ENCODE peak calls at places on chromosomes 1 and 21, in ten cellular contexts. C is left ventricle myocardium inferior, O is lung, U is right lobe of liver, I is thyroid gland, Y is GM23248, W is sigmoid colon, X is psoas muscle, G is trophoblast cell, T is body of pancreas. P is an unnamed sample.

GRCh38 chr1:200971955-200972711 is 51.4 kb downstream of the KIF21B start:
- DNase-seq in C (peak; percentile 56), O (peak; percentile 66), U (no peak), I (peak; percentile 51), Y (peak; percentile 59), W (peak; percentile 81), X (peak; percentile 77), G (peak; percentile 68), T (peak; percentile 67), P (peak; percentile 57)

GRCh38 chr1:53378932-53379661 is 51.2 kb upstream of the LRP8 start:
- DNase-seq in C (no peak), O (no peak), U (no peak), I (no peak), Y (no peak), W (peak; percentile 24), X (peak; percentile 14), G (no peak), T (no peak), P (no peak)

GRCh38 chr1:226656601-226657277 is 82.3 kb downstream of the ITPKB start:
- DNase-seq in C (peak; percentile 13), O (no peak), U (no peak), I (peak; percentile 43), Y (peak; percentile 93), W (no peak), X (peak; percentile 62), G (peak; percentile 21), T (peak; percentile 91), P (peak; percentile 89)

GRCh38 chr1:231695439-231696255 is 69.1 kb downstream of the DISC1 start:
- DNase-seq in C (peak; percentile 22), O (no peak), U (no peak), I (no peak), Y (no peak), W (no peak), X (no peak), G (no peak), T (no peak), P (no peak)

GRCh38 chr1:172390620-172391491 is 29.6 kb upstream of the C1orf105 start:
- DNase-seq in C (no peak), O (no peak), U (no peak), I (peak; percentile 88), Y (peak; percentile 81), W (peak; percentile 62), X (peak; percentile 39), G (no peak), T (no peak), P (no peak)

GRCh38 chr1:27133158-27133557 is 21.8 kb downstream of the SLC9A1 start:
- DNase-seq in C (no peak), O (no peak), U (no peak), I (no peak), Y (no peak), W (no peak), X (no peak), G (no peak), T (no peak), P (no peak)

GRCh38 chr1:5747428-5748285 is 244.6 kb downstream of the NPHP4 start:
- DNase-seq in C (no peak), O (no peak), U (no peak), I (no peak), Y (no peak), W (peak; percentile 14), X (peak; percentile 34), G (no peak), T (no peak), P (no peak)

GRCh38 chr1:66356605-66357004 is 177.3 kb upstream of the SGIP1 start:
- DNase-seq in C (no peak), O (no peak), U (no peak), I (no peak), Y (no peak), W (no peak), X (no peak), G (no peak), T (no peak), P (no peak)

GRCh38 chr21:28445081-28445830 is 547.4 kb downstream of the LTN1 start:
- DNase-seq in C (no peak), O (no peak), U (no peak), I (no peak), Y (peak; percentile 87), W (no peak), X (no peak), G (peak; percentile 21), T (no peak), P (no peak)

GRCh38 chr1:81590171-81590570 is 210.6 kb upstream of the ADGRL2 start:
- DNase-seq in C (no peak), O (no peak), U (no peak), I (no peak), Y (peak; percentile 37), W (no peak), X (no peak), G (no peak), T (no peak), P (no peak)

GRCh38 chr1:208160259-208160819 is 83.8 kb downstream of the PLXNA2 start:
- DNase-seq in C (no peak), O (no peak), U (no peak), I (no peak), Y (no peak), W (peak; percentile 72), X (peak; percentile 91), G (no peak), T (no peak), P (no peak)

GRCh38 chr1:234435620-234436019 is 43.4 kb downstream of the TARBP1 start:
- DNase-seq in C (no peak), O (no peak), U (no peak), I (no peak), Y (no peak), W (no peak), X (no peak), G (peak; percentile 49), T (peak; percentile 4), P (no peak)

GRCh38 chr1:119743776-119744597 is 24.7 kb downstream of the HMGCS2 start:
- DNase-seq in C (peak; percentile 61), O (peak; percentile 54), U (peak; percentile 77), I (peak; percentile 67), Y (peak; percentile 84), W (peak; percentile 81), X (peak; percentile 67), G (peak; percentile 85), T (peak; percentile 69), P (peak; percentile 85)

GRCh38 chr21:42524341-42525227 is 10.9 kb downstream of the SLC37A1 start:
- DNase-seq in C (peak; percentile 61), O (peak; percentile 81), U (no peak), I (peak; percentile 91), Y (peak; percentile 39), W (peak; percentile 89), X (peak; percentile 86), G (peak; percentile 53), T (peak; percentile 65), P (peak; percentile 61)

GRCh38 chr1:91885331-91885715 is 628 bp downstream of the TGFBR3 start:
- DNase-seq in C (peak; percentile 29), O (peak; percentile 29), U (peak; percentile 65), I (no peak), Y (peak; percentile 69), W (peak; percentile 73), X (peak; percentile 68), G (peak; percentile 54), T (peak; percentile 23), P (peak; percentile 25)

GRCh38 chr1:61640531-61641125 is 84.3 kb downstream of the TM2D1 start:
- DNase-seq in C (peak; percentile 23), O (no peak), U (no peak), I (no peak), Y (no peak), W (peak; percentile 75), X (peak; percentile 54), G (no peak), T (no peak), P (no peak)

GRCh38 chr1:167723707-167724323 is 2.0 kb downstream of the MPZL1 start:
- DNase-seq in C (no peak), O (no peak), U (no peak), I (no peak), Y (no peak), W (no peak), X (no peak), G (no peak), T (no peak), P (no peak)

GRCh38 chr1:200373811-200374231 is 36.0 kb downstream of the ZNF281 start:
- DNase-seq in C (no peak), O (no peak), U (no peak), I (no peak), Y (no peak), W (no peak), X (no peak), G (no peak), T (no peak), P (no peak)

GRCh38 chr1:9057851-9058250 is 11.6 kb downstream of the SLC2A5 start:
- DNase-seq in C (no peak), O (no peak), U (no peak), I (no peak), Y (no peak), W (no peak), X (no peak), G (no peak), T (no peak), P (no peak)

GRCh38 chr1:36211841-36212240 is 12.4 kb upstream of the THRAP3 start:
- DNase-seq in C (no peak), O (no peak), U (no peak), I (no peak), Y (no peak), W (no peak), X (no peak), G (no peak), T (no peak), P (peak; percentile 39)

GRCh38 chr1:236465959-236466303 is 57.9 kb upstream of the LGALS8 start:
- DNase-seq in C (no peak), O (no peak), U (no peak), I (peak; percentile 85), Y (no peak), W (no peak), X (no peak), G (peak; percentile 11), T (no peak), P (no peak)

GRCh38 chr21:46637952-46638746 is 2.7 kb downstream of the PRMT2 start:
- DNase-seq in C (no peak), O (no peak), U (no peak), I (no peak), Y (peak; percentile 17), W (no peak), X (no peak), G (no peak), T (no peak), P (no peak)
- H3K27ac ChIP-seq in C (no peak overlapping the region), O (no peak overlapping the region), U (no peak overlapping the region), I (no peak overlapping the region), Y (peak overlapping the region; percentile 12), W (peak overlapping the region; percentile 18), X (no peak overlapping the region), G (no peak overlapping the region), T (no peak overlapping the region), P (no peak overlapping the region)

GRCh38 chr1:179798864-179799516 is 55.9 kb downstream of the FAM163A start:
- DNase-seq in C (no peak), O (no peak), U (no peak), I (no peak), Y (no peak), W (peak; percentile 28), X (no peak), G (no peak), T (no peak), P (no peak)
- H3K4me1 ChIP-seq in C (peaks cover 21% of the 10 kb centered on the region), O (no peaks in the 10 kb centered on the region), U (no peaks in the 10 kb centered on the region), I (no peaks in the 10 kb centered on the region), Y (no peaks in the 10 kb centered on the region), W (no peaks in the 10 kb centered on the region), X (no peaks in the 10 kb centered on the region), G (no peaks in the 10 kb centered on the region), T (no peaks in the 10 kb centered on the region), P (no peaks in the 10 kb centered on the region)

GRCh38 chr1:42239041-42239440 is 74.5 kb upstream of the GUCA2A start:
- DNase-seq in C (no peak), O (no peak), U (no peak), I (no peak), Y (no peak), W (no peak), X (no peak), G (no peak), T (no peak), P (no peak)
- H3K9me3 ChIP-seq in C (peaks cover 35% of the 10 kb centered on the region), O (no peaks in the 10 kb centered on the region), U (peaks cover 7% of the 10 kb centered on the region), I (no peaks in the 10 kb centered on the region), Y (peaks cover 5% of the 10 kb centered on the region), W (no peaks in the 10 kb centered on the region), X (peaks cover 13% of the 10 kb centered on the region), G (peaks cover 9% of the 10 kb centered on the region), T (peaks cover 5% of the 10 kb centered on the region), P (no peaks in the 10 kb centered on the region)

GRCh38 chr1:206946261-206946660 is at the start of gene PIGR:
- DNase-seq in C (no peak), O (peak; percentile 58), U (peak; percentile 86), I (peak; percentile 40), Y (no peak), W (no peak), X (no peak), G (no peak), T (peak; percentile 56), P (peak; percentile 93)
- H3K27ac ChIP-seq in C (no peak within 1 kb of the TSS), O (peak within 1 kb of the TSS; percentile 66), U (peak within 1 kb of the TSS; percentile 37), I (no peak within 1 kb of the TSS), Y (no peak within 1 kb of the TSS), W (no peak within 1 kb of the TSS), X (no peak within 1 kb of the TSS), G (no peak within 1 kb of the TSS), T (peak within 1 kb of the TSS; percentile 58), P (peak within 1 kb of the TSS; percentile 91)

P was measured in small intestine.